ENCODE peak calls at places on chromosomes 11 and 22, in eight cellular contexts. One of them, this sample, is unnamed.

GRCh38 chr11:7367803-7368202 is 116.1 kb downstream of the SYT9 start:
- ATAC-seq in Panc1: no peak
- ATAC-seq in HCT116: no peak
- ATAC-seq in K562: no peak
- ATAC-seq in HepG2: no peak
- ATAC-seq in GM12878: peak
- ATAC-seq in upper lobe of left lung: no peak
- ATAC-seq in GM23338: no peak
- ATAC-seq in this sample: no peak

GRCh38 chr11:119739975-119740374 is 11.0 kb upstream of the NECTIN1 start:
- ATAC-seq in Panc1: no peak
- ATAC-seq in HCT116: no peak
- ATAC-seq in K562: no peak
- ATAC-seq in HepG2: no peak
- ATAC-seq in GM12878: no peak
- ATAC-seq in upper lobe of left lung: no peak
- ATAC-seq in GM23338: no peak
- ATAC-seq in this sample: no peak

GRCh38 chr22:33000342-33001280 is 57.6 kb downstream of the SYN3 start:
- ATAC-seq in Panc1: peak
- ATAC-seq in HCT116: peak
- ATAC-seq in K562: peak
- ATAC-seq in HepG2: peak
- ATAC-seq in GM12878: peak
- ATAC-seq in upper lobe of left lung: peak
- ATAC-seq in GM23338: peak
- ATAC-seq in this sample: peak

GRCh38 chr11:66609951-66610617 is 6.3 kb upstream of the RBM14 start:
- ATAC-seq in Panc1: no peak
- ATAC-seq in HCT116: no peak
- ATAC-seq in K562: no peak
- ATAC-seq in HepG2: no peak
- ATAC-seq in GM12878: no peak
- ATAC-seq in upper lobe of left lung: no peak
- ATAC-seq in GM23338: no peak
- ATAC-seq in this sample: no peak

GRCh38 chr11:57399928-57400578 is 9.6 kb upstream of the PRG2 start:
- ATAC-seq in Panc1: no peak
- ATAC-seq in HCT116: no peak
- ATAC-seq in K562: no peak
- ATAC-seq in HepG2: peak
- ATAC-seq in GM12878: no peak
- ATAC-seq in upper lobe of left lung: no peak
- ATAC-seq in GM23338: no peak
- ATAC-seq in this sample: no peak

GRCh38 chr22:28341001-28341400 is 338.6 kb downstream of the TTC28 start:
- ATAC-seq in Panc1: no peak
- ATAC-seq in HCT116: no peak
- ATAC-seq in K562: no peak
- ATAC-seq in HepG2: no peak
- ATAC-seq in GM12878: no peak
- ATAC-seq in upper lobe of left lung: no peak
- ATAC-seq in GM23338: no peak
- ATAC-seq in this sample: no peak

GRCh38 chr22:48594016-48594756 is 1233.5 kb downstream of the BRD1 start:
- ATAC-seq in Panc1: peak
- ATAC-seq in HCT116: no peak
- ATAC-seq in K562: no peak
- ATAC-seq in HepG2: no peak
- ATAC-seq in GM12878: no peak
- ATAC-seq in upper lobe of left lung: no peak
- ATAC-seq in GM23338: no peak
- ATAC-seq in this sample: no peak

GRCh38 chr11:27319065-27319464 is 44.0 kb downstream of the CCDC34 start:
- ATAC-seq in Panc1: no peak
- ATAC-seq in HCT116: peak
- ATAC-seq in K562: no peak
- ATAC-seq in HepG2: no peak
- ATAC-seq in GM12878: peak
- ATAC-seq in upper lobe of left lung: no peak
- ATAC-seq in GM23338: no peak
- ATAC-seq in this sample: no peak

GRCh38 chr22:40620464-40621046 is 16.0 kb downstream of the MRTFA start:
- ATAC-seq in Panc1: peak
- ATAC-seq in HCT116: peak
- ATAC-seq in K562: peak
- ATAC-seq in HepG2: no peak
- ATAC-seq in GM12878: no peak
- ATAC-seq in upper lobe of left lung: no peak
- ATAC-seq in GM23338: no peak
- ATAC-seq in this sample: no peak

GRCh38 chr11:2779499-2779980 is 79.7 kb upstream of the KCNQ1OT1 start:
- ATAC-seq in Panc1: peak
- ATAC-seq in HCT116: no peak
- ATAC-seq in K562: peak
- ATAC-seq in HepG2: peak
- ATAC-seq in GM12878: no peak
- ATAC-seq in upper lobe of left lung: no peak
- ATAC-seq in GM23338: no peak
- ATAC-seq in this sample: no peak

GRCh38 chr11:116179346-116179850 is 593.4 kb downstream of the BUD13 start:
- ATAC-seq in Panc1: no peak
- ATAC-seq in HCT116: no peak
- ATAC-seq in K562: no peak
- ATAC-seq in HepG2: no peak
- ATAC-seq in GM12878: no peak
- ATAC-seq in upper lobe of left lung: no peak
- ATAC-seq in GM23338: no peak
- ATAC-seq in this sample: no peak

GRCh38 chr11:119363081-119363861 is 16.8 kb upstream of the MFRP start:
- ATAC-seq in Panc1: no peak
- ATAC-seq in HCT116: no peak
- ATAC-seq in K562: no peak
- ATAC-seq in HepG2: no peak
- ATAC-seq in GM12878: no peak
- ATAC-seq in upper lobe of left lung: no peak
- ATAC-seq in GM23338: peak
- ATAC-seq in this sample: no peak

GRCh38 chr11:78161937-78162336 is 22.5 kb upstream of the ALG8 start:
- ATAC-seq in Panc1: no peak
- ATAC-seq in HCT116: no peak
- ATAC-seq in K562: peak
- ATAC-seq in HepG2: no peak
- ATAC-seq in GM12878: no peak
- ATAC-seq in upper lobe of left lung: peak
- ATAC-seq in GM23338: no peak
- ATAC-seq in this sample: peak

GRCh38 chr11:104484784-104485554 is 321.0 kb upstream of the PDGFD start:
- ATAC-seq in Panc1: no peak
- ATAC-seq in HCT116: no peak
- ATAC-seq in K562: no peak
- ATAC-seq in HepG2: no peak
- ATAC-seq in GM12878: no peak
- ATAC-seq in upper lobe of left lung: no peak
- ATAC-seq in GM23338: no peak
- ATAC-seq in this sample: no peak

GRCh38 chr22:26734339-26735018 is 77.1 kb downstream of the MIAT start:
- ATAC-seq in Panc1: no peak
- ATAC-seq in HCT116: no peak
- ATAC-seq in K562: no peak
- ATAC-seq in HepG2: no peak
- ATAC-seq in GM12878: no peak
- ATAC-seq in upper lobe of left lung: no peak
- ATAC-seq in GM23338: no peak
- ATAC-seq in this sample: no peak

GRCh38 chr11:108121274-108122155 is at the start of gene ACAT1:
- ATAC-seq in Panc1: peak
- ATAC-seq in HCT116: peak
- ATAC-seq in K562: peak
- ATAC-seq in HepG2: peak
- ATAC-seq in GM12878: peak
- ATAC-seq in upper lobe of left lung: peak
- ATAC-seq in GM23338: peak
- ATAC-seq in this sample: peak

GRCh38 chr11:12556788-12557384 is 117.3 kb upstream of the TEAD1 start:
- ATAC-seq in Panc1: peak
- ATAC-seq in HCT116: peak
- ATAC-seq in K562: no peak
- ATAC-seq in HepG2: peak
- ATAC-seq in GM12878: no peak
- ATAC-seq in upper lobe of left lung: peak
- ATAC-seq in GM23338: peak
- ATAC-seq in this sample: peak

GRCh38 chr11:58075781-58076180 is 45.0 kb downstream of the OR6Q1 start:
- ATAC-seq in Panc1: no peak
- ATAC-seq in HCT116: no peak
- ATAC-seq in K562: no peak
- ATAC-seq in HepG2: peak
- ATAC-seq in GM12878: no peak
- ATAC-seq in upper lobe of left lung: no peak
- ATAC-seq in GM23338: no peak
- ATAC-seq in this sample: no peak

GRCh38 chr11:130315354-130315970 is 745 bp upstream of the ZBTB44 start:
- ATAC-seq in Panc1: peak
- ATAC-seq in HCT116: no peak
- ATAC-seq in K562: no peak
- ATAC-seq in HepG2: no peak
- ATAC-seq in GM12878: peak
- ATAC-seq in upper lobe of left lung: peak
- ATAC-seq in GM23338: peak
- ATAC-seq in this sample: no peak

GRCh38 chr11:33703234-33703633 is 2.6 kb upstream of the C11orf91 start:
- ATAC-seq in Panc1: no peak
- ATAC-seq in HCT116: no peak
- ATAC-seq in K562: no peak
- ATAC-seq in HepG2: no peak
- ATAC-seq in GM12878: no peak
- ATAC-seq in upper lobe of left lung: no peak
- ATAC-seq in GM23338: no peak
- ATAC-seq in this sample: no peak
- TF ChIP-seq POLR2AphosphoS5 in Panc1: peak
- TF ChIP-seq POLR2AphosphoS5 in HCT116: peak
- TF ChIP-seq POLR2AphosphoS5 in K562: no peak
- TF ChIP-seq POLR2AphosphoS5 in HepG2: no peak
- TF ChIP-seq POLR2AphosphoS5 in GM12878: no peak
- TF ChIP-seq POLR2AphosphoS5 in upper lobe of left lung: no peak
- TF ChIP-seq POLR2AphosphoS5 in GM23338: no peak
- TF ChIP-seq POLR2AphosphoS5 in this sample: no peak

DNA sequence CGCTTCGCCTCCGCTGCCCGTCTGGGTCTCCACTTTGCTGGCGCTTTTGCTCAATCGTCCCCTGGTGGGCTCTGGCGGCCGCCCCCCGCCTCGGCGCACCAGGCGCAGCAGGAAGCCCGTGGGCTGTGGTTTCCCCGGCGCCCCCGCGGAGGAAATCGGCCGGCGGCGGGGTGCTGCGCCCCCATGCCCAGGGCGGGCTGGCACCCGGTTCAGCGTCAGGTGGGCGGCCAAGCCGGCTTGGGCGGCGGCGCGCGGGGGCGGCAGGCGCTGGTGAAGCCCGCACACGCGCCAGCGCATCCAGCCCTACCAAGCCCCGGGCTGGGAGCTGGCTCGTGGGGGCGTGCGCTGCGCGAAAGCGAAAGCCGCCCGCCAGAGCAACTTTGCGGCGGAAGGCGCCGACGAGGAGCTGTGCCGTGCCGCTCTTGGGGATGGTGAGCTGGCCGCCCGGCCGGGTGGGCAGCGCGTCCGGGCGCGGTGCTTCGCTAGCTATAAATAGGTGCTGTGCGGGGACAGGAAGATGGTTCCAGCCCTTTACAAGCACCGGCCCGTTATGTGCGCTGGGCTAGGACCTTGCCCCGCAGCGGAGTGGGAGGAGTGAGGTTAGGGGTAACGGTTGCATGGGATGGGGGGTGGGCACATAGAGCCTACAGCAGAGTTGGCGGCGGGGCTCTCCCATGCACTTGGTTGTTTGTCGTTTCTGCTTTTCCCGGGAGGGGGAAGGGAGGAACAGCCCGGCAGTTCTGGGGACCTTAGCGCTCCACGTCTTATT is 25.0 kb upstream of the SUSD2 start:
- ATAC-seq in Panc1: peak
- ATAC-seq in HCT116: peak
- ATAC-seq in K562: no peak
- ATAC-seq in HepG2: peak
- ATAC-seq in GM12878: peak
- ATAC-seq in upper lobe of left lung: peak
- ATAC-seq in GM23338: peak
- ATAC-seq in this sample: peak
- TF ChIP-seq POLR2AphosphoS5 in Panc1: peak
- TF ChIP-seq POLR2AphosphoS5 in HCT116: no peak
- TF ChIP-seq POLR2AphosphoS5 in K562: no peak
- TF ChIP-seq POLR2AphosphoS5 in HepG2: no peak
- TF ChIP-seq POLR2AphosphoS5 in GM12878: no peak
- TF ChIP-seq POLR2AphosphoS5 in upper lobe of left lung: no peak
- TF ChIP-seq POLR2AphosphoS5 in GM23338: no peak
- TF ChIP-seq POLR2AphosphoS5 in this sample: no peak

GRCh38 chr22:38284042-38284402 is 11.2 kb upstream of the TMEM184B start:
- ATAC-seq in Panc1: no peak
- ATAC-seq in HCT116: no peak
- ATAC-seq in K562: no peak
- ATAC-seq in HepG2: peak
- ATAC-seq in GM12878: no peak
- ATAC-seq in upper lobe of left lung: peak
- ATAC-seq in GM23338: no peak
- ATAC-seq in this sample: peak
- TF ChIP-seq POLR2AphosphoS5 in Panc1: no peak
- TF ChIP-seq POLR2AphosphoS5 in HCT116: no peak
- TF ChIP-seq POLR2AphosphoS5 in K562: no peak
- TF ChIP-seq POLR2AphosphoS5 in HepG2: no peak
- TF ChIP-seq POLR2AphosphoS5 in GM12878: no peak
- TF ChIP-seq POLR2AphosphoS5 in upper lobe of left lung: no peak
- TF ChIP-seq POLR2AphosphoS5 in GM23338: no peak
- TF ChIP-seq POLR2AphosphoS5 in this sample: peak

DNA sequence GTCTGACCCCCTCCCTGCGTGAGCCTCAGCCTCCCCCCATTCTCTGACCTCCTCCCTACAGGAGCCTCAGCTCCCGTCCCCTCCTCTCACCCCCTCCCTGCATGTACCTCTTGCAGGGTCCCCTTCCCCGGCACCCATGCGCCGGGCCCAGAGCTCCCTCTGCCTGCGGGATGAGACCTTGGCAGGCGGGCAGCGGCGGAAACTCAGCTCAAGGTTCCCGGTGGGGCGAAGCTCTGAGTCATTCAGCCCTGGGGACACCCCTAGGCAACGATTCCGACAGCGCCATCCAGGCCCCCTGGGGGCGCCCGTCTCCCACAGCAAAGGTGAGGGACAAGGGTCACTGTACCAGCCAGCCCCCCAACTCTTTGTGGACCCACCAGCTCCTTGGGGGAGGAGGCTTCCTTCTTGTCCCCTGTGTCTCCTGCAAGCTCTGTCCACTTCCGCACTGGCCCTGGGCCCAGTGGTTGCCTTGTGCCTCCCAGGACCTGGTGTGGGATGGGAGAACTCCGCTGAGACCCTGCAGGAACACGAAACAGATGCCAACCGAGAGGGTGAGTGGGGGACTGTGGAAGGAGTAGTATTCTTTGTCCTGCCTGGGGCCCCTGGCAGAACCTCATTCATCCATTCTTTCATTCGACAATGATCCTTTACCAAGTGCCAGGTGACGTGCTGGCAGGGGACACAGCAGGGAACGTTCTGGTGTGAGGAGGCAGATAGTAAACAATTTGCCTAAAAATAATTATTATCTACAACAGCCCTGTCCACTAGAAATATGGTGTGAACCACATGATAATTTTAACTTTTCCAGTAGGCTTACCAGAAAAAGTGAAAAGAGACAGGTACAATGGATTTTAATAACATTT is 3.7 kb upstream of the RPS6KA4 start:
- ATAC-seq in Panc1: peak
- ATAC-seq in HCT116: peak
- ATAC-seq in K562: peak
- ATAC-seq in HepG2: peak
- ATAC-seq in GM12878: peak
- ATAC-seq in upper lobe of left lung: peak
- ATAC-seq in GM23338: peak
- ATAC-seq in this sample: peak
- TF ChIP-seq POLR2AphosphoS5 in Panc1: peak
- TF ChIP-seq POLR2AphosphoS5 in HCT116: peak
- TF ChIP-seq POLR2AphosphoS5 in K562: peak
- TF ChIP-seq POLR2AphosphoS5 in HepG2: no peak
- TF ChIP-seq POLR2AphosphoS5 in GM12878: no peak
- TF ChIP-seq POLR2AphosphoS5 in upper lobe of left lung: peak
- TF ChIP-seq POLR2AphosphoS5 in GM23338: no peak
- TF ChIP-seq POLR2AphosphoS5 in this sample: peak